ENCODE peak calls at places on chromosomes 2 and 18, in eight cellular contexts. K is neural crest cell; X is activated CD8-positive, alpha-beta memory T cell treated with anti-CD3 and anti-CD28 coated beads for 4 hours; E is head of caudate nucleus; C is GDM1; M is lung; A is left ventricle myocardium superior; P is T-helper 2 cell. T is an unnamed sample.

GRCh38 chr2:222391866-222392265 is 32.5 kb upstream of the SGPP2 start:
- DNase-seq in K (no peak), X (no peak), E (no peak), C (no peak), M (no peak), A (no peak), P (no peak), T (no peak)

GRCh38 chr18:49519041-49519971 is 32.3 kb upstream of the C18orf32 start:
- DNase-seq in K (peak), X (no peak), E (no peak), C (no peak), M (no peak), A (no peak), P (no peak), T (no peak)

GRCh38 chr2:32732135-32732534 is 104.3 kb downstream of the TTC27 start:
- DNase-seq in K (no peak), X (no peak), E (no peak), C (no peak), M (no peak), A (no peak), P (no peak), T (no peak)

GRCh38 chr2:758073-758820 is 81.0 kb upstream of the TMEM18 start:
- DNase-seq in K (no peak), X (no peak), E (no peak), C (no peak), M (no peak), A (no peak), P (no peak), T (no peak)

GRCh38 chr2:233865838-233866237 is 2.3 kb downstream of the MSL3B start:
- DNase-seq in K (no peak), X (no peak), E (no peak), C (no peak), M (no peak), A (no peak), P (no peak), T (no peak)

GRCh38 chr2:867296-867695 is 83.4 kb upstream of the SNTG2 start:
- DNase-seq in K (no peak), X (no peak), E (no peak), C (no peak), M (no peak), A (no peak), P (no peak), T (no peak)

GRCh38 chr2:176554107-176555048 is 285.1 kb downstream of the MTX2 start:
- DNase-seq in K (peak), X (no peak), E (peak), C (peak), M (peak), A (peak), P (no peak), T (peak)

GRCh38 chr2:240141736-240142135 is 1.3 kb upstream of the OTOS start:
- DNase-seq in K (no peak), X (no peak), E (no peak), C (no peak), M (no peak), A (peak), P (no peak), T (no peak)

T was measured in cerebellar nuclear complex.